ENCODE peak calls at places on chromosomes 16 and 17, in six cellular contexts. One of them, this sample, is unnamed.
A peak's percentile ranks its signal among the peaks of the same experiment; 100 is the strongest.

GRCh38 chr16:87369117-87369775 is 14.3 kb downstream of the FBXO31 start:
- DNase-seq in cardiac muscle cell: no peak
- DNase-seq in fibroblast of lung: no peak
- DNase-seq in heart right ventricle: no peak
- DNase-seq in tibial artery: no peak
- DNase-seq in gastrocnemius medialis: no peak
- DNase-seq in this sample: no peak

GRCh38 chr17:77076046-77076882 is 64.5 kb upstream of the SEC14L1 start:
- DNase-seq in cardiac muscle cell: no peak
- DNase-seq in fibroblast of lung: peak; percentile 17
- DNase-seq in heart right ventricle: no peak
- DNase-seq in tibial artery: no peak
- DNase-seq in gastrocnemius medialis: no peak
- DNase-seq in this sample: no peak

GRCh38 chr17:44871546-44871945 is 23.9 kb downstream of the HIGD1B start:
- DNase-seq in cardiac muscle cell: no peak
- DNase-seq in fibroblast of lung: no peak
- DNase-seq in heart right ventricle: no peak
- DNase-seq in tibial artery: no peak
- DNase-seq in gastrocnemius medialis: no peak
- DNase-seq in this sample: no peak

GRCh38 chr16:83903739-83904138 is 4.8 kb downstream of the MLYCD start:
- DNase-seq in cardiac muscle cell: peak; percentile 64
- DNase-seq in fibroblast of lung: peak; percentile 23
- DNase-seq in heart right ventricle: peak; percentile 70
- DNase-seq in tibial artery: no peak
- DNase-seq in gastrocnemius medialis: peak; percentile 93
- DNase-seq in this sample: no peak

GRCh38 chr17:18877104-18877503 is 19.2 kb downstream of the PRPSAP2 start:
- DNase-seq in cardiac muscle cell: peak; percentile 14
- DNase-seq in fibroblast of lung: peak; percentile 60
- DNase-seq in heart right ventricle: no peak
- DNase-seq in tibial artery: no peak
- DNase-seq in gastrocnemius medialis: no peak
- DNase-seq in this sample: no peak

GRCh38 chr17:76343106-76343505 is 10.6 kb downstream of the PRPSAP1 start:
- DNase-seq in cardiac muscle cell: no peak
- DNase-seq in fibroblast of lung: no peak
- DNase-seq in heart right ventricle: no peak
- DNase-seq in tibial artery: no peak
- DNase-seq in gastrocnemius medialis: no peak
- DNase-seq in this sample: no peak

GRCh38 chr17:17983376-17983775 is 10.7 kb downstream of the DRC3 start:
- DNase-seq in cardiac muscle cell: no peak
- DNase-seq in fibroblast of lung: no peak
- DNase-seq in heart right ventricle: no peak
- DNase-seq in tibial artery: no peak
- DNase-seq in gastrocnemius medialis: peak; percentile 8
- DNase-seq in this sample: no peak

GRCh38 chr17:7023576-7024401 is 939 bp downstream of the BCL6B start:
- DNase-seq in cardiac muscle cell: peak; percentile 93
- DNase-seq in fibroblast of lung: peak; percentile 73
- DNase-seq in heart right ventricle: peak; percentile 96
- DNase-seq in tibial artery: peak; percentile 86
- DNase-seq in gastrocnemius medialis: peak; percentile 69
- DNase-seq in this sample: no peak

GRCh38 chr16:8958344-8958808 is 5.3 kb downstream of the USP7 start:
- DNase-seq in cardiac muscle cell: peak; percentile 48
- DNase-seq in fibroblast of lung: peak; percentile 75
- DNase-seq in heart right ventricle: no peak
- DNase-seq in tibial artery: peak; percentile 33
- DNase-seq in gastrocnemius medialis: peak; percentile 29
- DNase-seq in this sample: no peak

GRCh38 chr16:31700530-31701388 is 172.8 kb upstream of the ZNF267 start:
- DNase-seq in cardiac muscle cell: peak; percentile 61
- DNase-seq in fibroblast of lung: peak; percentile 44
- DNase-seq in heart right ventricle: peak; percentile 79
- DNase-seq in tibial artery: no peak
- DNase-seq in gastrocnemius medialis: peak; percentile 41
- DNase-seq in this sample: peak; percentile 68

DNA sequence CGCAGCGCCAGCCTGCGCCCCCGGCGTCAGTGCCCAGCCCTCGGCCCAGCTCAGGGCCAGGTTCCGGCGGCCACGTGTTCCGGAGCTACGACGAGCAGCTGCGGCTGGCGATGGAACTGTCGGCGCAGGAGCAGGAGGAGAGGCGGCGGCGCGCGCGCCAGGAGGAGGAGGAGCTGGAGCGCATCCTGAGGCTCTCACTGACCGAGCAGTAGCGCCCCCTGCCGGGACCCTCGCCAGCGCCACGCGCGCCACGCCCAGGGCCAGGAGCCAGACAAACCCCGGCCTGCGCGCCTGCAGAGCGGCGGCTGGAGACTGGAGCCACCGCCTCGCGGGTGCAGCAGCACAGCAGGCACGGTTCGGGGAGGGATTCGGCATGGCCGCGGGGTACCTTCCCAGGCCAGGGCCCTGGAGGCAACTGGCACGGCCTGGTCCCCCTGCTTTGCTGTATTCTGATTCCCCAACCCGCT is 9.3 kb downstream of the CORO6 start:
- DNase-seq in cardiac muscle cell: peak; percentile 96
- DNase-seq in fibroblast of lung: peak; percentile 75
- DNase-seq in heart right ventricle: peak; percentile 98
- DNase-seq in tibial artery: peak; percentile 94
- DNase-seq in gastrocnemius medialis: peak; percentile 88
- DNase-seq in this sample: peak; percentile 39
- TF ChIP-seq CTCF in cardiac muscle cell: peak; percentile 82
- TF ChIP-seq CTCF in fibroblast of lung: peak; percentile 39
- TF ChIP-seq CTCF in heart right ventricle: peak; percentile 88
- TF ChIP-seq CTCF in tibial artery: peak; percentile 84
- TF ChIP-seq CTCF in gastrocnemius medialis: peak; percentile 83
- TF ChIP-seq CTCF in this sample: peak; percentile 75

GRCh38 chr17:27809555-27809954 is 9.2 kb upstream of the NOS2 start:
- DNase-seq in cardiac muscle cell: no peak
- DNase-seq in fibroblast of lung: no peak
- DNase-seq in heart right ventricle: no peak
- DNase-seq in tibial artery: no peak
- DNase-seq in gastrocnemius medialis: no peak
- DNase-seq in this sample: no peak
- H3K4me3 ChIP-seq in cardiac muscle cell: no peak overlapping the region
- H3K4me3 ChIP-seq in fibroblast of lung: no peak overlapping the region
- H3K4me3 ChIP-seq in heart right ventricle: no peak overlapping the region
- H3K4me3 ChIP-seq in tibial artery: no peak overlapping the region
- H3K4me3 ChIP-seq in gastrocnemius medialis: no peak overlapping the region
- H3K4me3 ChIP-seq in this sample: no peak overlapping the region

DNA sequence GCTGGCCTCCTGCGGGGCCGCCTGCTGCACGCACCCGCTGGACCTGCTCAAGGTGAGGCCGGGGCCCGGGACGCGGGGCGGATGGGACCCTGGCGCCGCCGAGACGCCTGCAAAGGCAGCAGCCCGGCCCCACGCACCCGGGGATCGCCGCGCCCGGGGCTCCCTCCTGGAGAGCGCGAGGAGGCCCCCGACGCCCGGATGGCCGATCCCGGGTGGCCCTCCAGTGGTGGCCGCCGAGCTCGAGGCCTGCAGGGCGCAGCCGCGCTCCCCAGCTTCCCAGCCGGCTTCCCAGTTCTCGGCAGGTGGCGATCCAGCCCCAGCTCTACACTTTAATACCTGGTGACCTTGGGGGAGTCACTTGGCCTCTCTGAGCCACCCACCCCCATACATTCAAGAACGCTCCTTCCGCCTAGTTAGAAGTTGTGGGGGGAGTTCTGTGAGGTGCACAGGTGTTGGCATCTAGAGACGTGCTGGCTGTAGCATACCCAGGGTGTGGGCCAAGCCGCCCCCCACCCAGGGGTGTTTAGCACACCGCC is 452 bp downstream of the SLC25A10 start:
- DNase-seq in cardiac muscle cell: peak; percentile 32
- DNase-seq in fibroblast of lung: no peak
- DNase-seq in heart right ventricle: peak; percentile 44
- DNase-seq in tibial artery: no peak
- DNase-seq in gastrocnemius medialis: no peak
- DNase-seq in this sample: no peak
- TF ChIP-seq CTCF in cardiac muscle cell: no peak
- TF ChIP-seq CTCF in fibroblast of lung: no peak
- TF ChIP-seq CTCF in heart right ventricle: no peak
- TF ChIP-seq CTCF in tibial artery: no peak
- TF ChIP-seq CTCF in gastrocnemius medialis: no peak
- TF ChIP-seq CTCF in this sample: no peak

GRCh38 chr17:40443196-40443987 is at the start of gene IGFBP4:
- DNase-seq in cardiac muscle cell: peak; percentile 86
- DNase-seq in fibroblast of lung: peak; percentile 77
- DNase-seq in heart right ventricle: peak; percentile 86
- DNase-seq in tibial artery: peak; percentile 79
- DNase-seq in gastrocnemius medialis: peak; percentile 56
- DNase-seq in this sample: no peak

GRCh38 chr17:40442392-40443195 is 656 bp upstream of the IGFBP4 start:
- DNase-seq in cardiac muscle cell: no peak
- DNase-seq in fibroblast of lung: peak; percentile 44
- DNase-seq in heart right ventricle: peak; percentile 68
- DNase-seq in tibial artery: peak; percentile 55
- DNase-seq in gastrocnemius medialis: no peak
- DNase-seq in this sample: no peak

GRCh38 chr17:40447148-40447644 is 3.9 kb downstream of the IGFBP4 start:
- DNase-seq in cardiac muscle cell: peak; percentile 37
- DNase-seq in fibroblast of lung: no peak
- DNase-seq in heart right ventricle: no peak
- DNase-seq in tibial artery: no peak
- DNase-seq in gastrocnemius medialis: no peak
- DNase-seq in this sample: no peak

GRCh38 chr17:40445769-40446468 is 2.7 kb downstream of the IGFBP4 start:
- DNase-seq in cardiac muscle cell: peak; percentile 47
- DNase-seq in fibroblast of lung: no peak
- DNase-seq in heart right ventricle: no peak
- DNase-seq in tibial artery: no peak
- DNase-seq in gastrocnemius medialis: no peak
- DNase-seq in this sample: no peak

GRCh38 chr17:40443988-40444899 is 994 bp downstream of the IGFBP4 start:
- DNase-seq in cardiac muscle cell: peak; percentile 48
- DNase-seq in fibroblast of lung: peak; percentile 37
- DNase-seq in heart right ventricle: no peak
- DNase-seq in tibial artery: no peak
- DNase-seq in gastrocnemius medialis: no peak
- DNase-seq in this sample: no peak
- H3K4me3 ChIP-seq in cardiac muscle cell: peak overlapping the region; percentile 47
- H3K4me3 ChIP-seq in fibroblast of lung: peak overlapping the region; percentile 100
- H3K4me3 ChIP-seq in heart right ventricle: peak overlapping the region; percentile 83
- H3K4me3 ChIP-seq in tibial artery: peak overlapping the region; percentile 67
- H3K4me3 ChIP-seq in gastrocnemius medialis: peak overlapping the region; percentile 49
- H3K4me3 ChIP-seq in this sample: peak overlapping the region; percentile 63

DNA sequence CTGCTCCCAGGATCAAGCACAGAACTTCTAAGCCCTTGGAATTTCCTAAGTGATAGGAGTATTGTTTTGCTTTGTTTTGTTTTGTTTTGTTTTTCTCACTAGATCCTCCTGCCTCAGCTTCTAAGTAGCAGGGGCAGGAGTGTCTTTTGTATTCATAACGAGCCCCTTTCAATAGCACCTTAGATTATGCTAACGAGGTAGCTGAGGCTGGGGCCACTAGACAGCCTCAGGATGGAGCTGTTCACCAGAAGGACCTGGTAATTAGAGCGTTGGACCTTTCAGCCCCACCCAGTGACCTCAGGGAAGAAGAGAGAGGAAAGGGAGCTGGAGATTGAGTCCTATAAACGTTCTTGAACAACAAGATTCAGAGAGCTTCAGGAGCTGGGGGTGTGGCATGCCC is 43.6 kb downstream of the IKZF3 start:
- DNase-seq in cardiac muscle cell: no peak
- DNase-seq in fibroblast of lung: no peak
- DNase-seq in heart right ventricle: no peak
- DNase-seq in tibial artery: no peak
- DNase-seq in gastrocnemius medialis: no peak
- DNase-seq in this sample: no peak
- TF ChIP-seq CTCF in cardiac muscle cell: no peak
- TF ChIP-seq CTCF in fibroblast of lung: no peak
- TF ChIP-seq CTCF in heart right ventricle: no peak
- TF ChIP-seq CTCF in tibial artery: no peak
- TF ChIP-seq CTCF in gastrocnemius medialis: no peak
- TF ChIP-seq CTCF in this sample: no peak

GRCh38 chr16:69049146-69049545 is 56.3 kb upstream of the HAS3 start:
- DNase-seq in cardiac muscle cell: peak; percentile 69
- DNase-seq in fibroblast of lung: peak; percentile 87
- DNase-seq in heart right ventricle: no peak
- DNase-seq in tibial artery: no peak
- DNase-seq in gastrocnemius medialis: no peak
- DNase-seq in this sample: peak; percentile 53
- H3K4me3 ChIP-seq in cardiac muscle cell: no peak overlapping the region
- H3K4me3 ChIP-seq in fibroblast of lung: no peak overlapping the region
- H3K4me3 ChIP-seq in heart right ventricle: no peak overlapping the region
- H3K4me3 ChIP-seq in tibial artery: no peak overlapping the region
- H3K4me3 ChIP-seq in gastrocnemius medialis: no peak overlapping the region
- H3K4me3 ChIP-seq in this sample: no peak overlapping the region

GRCh38 chr17:81960130-81960958 is 643 bp downstream of the NOTUM start:
- DNase-seq in cardiac muscle cell: no peak
- DNase-seq in fibroblast of lung: no peak
- DNase-seq in heart right ventricle: no peak
- DNase-seq in tibial artery: no peak
- DNase-seq in gastrocnemius medialis: no peak
- DNase-seq in this sample: no peak

GRCh38 chr17:81961087-81961514 is at the start of gene NOTUM:
- DNase-seq in cardiac muscle cell: peak; percentile 63
- DNase-seq in fibroblast of lung: peak; percentile 29
- DNase-seq in heart right ventricle: no peak
- DNase-seq in tibial artery: no peak
- DNase-seq in gastrocnemius medialis: no peak
- DNase-seq in this sample: no peak

GRCh38 chr17:81958633-81959342 is 2.2 kb downstream of the NOTUM start:
- DNase-seq in cardiac muscle cell: no peak
- DNase-seq in fibroblast of lung: no peak
- DNase-seq in heart right ventricle: no peak
- DNase-seq in tibial artery: no peak
- DNase-seq in gastrocnemius medialis: no peak
- DNase-seq in this sample: no peak

GRCh38 chr17:81957691-81958432 is 3.1 kb downstream of the NOTUM start:
- DNase-seq in cardiac muscle cell: no peak
- DNase-seq in fibroblast of lung: no peak
- DNase-seq in heart right ventricle: no peak
- DNase-seq in tibial artery: no peak
- DNase-seq in gastrocnemius medialis: no peak
- DNase-seq in this sample: no peak

GRCh38 chr17:81959362-81960129 is 1.4 kb downstream of the NOTUM start:
- DNase-seq in cardiac muscle cell: peak; percentile 57
- DNase-seq in fibroblast of lung: peak; percentile 32
- DNase-seq in heart right ventricle: peak; percentile 81
- DNase-seq in tibial artery: peak; percentile 46
- DNase-seq in gastrocnemius medialis: no peak
- DNase-seq in this sample: no peak
- TF ChIP-seq CTCF in cardiac muscle cell: peak; percentile 46
- TF ChIP-seq CTCF in fibroblast of lung: peak; percentile 46
- TF ChIP-seq CTCF in heart right ventricle: peak; percentile 62
- TF ChIP-seq CTCF in tibial artery: peak; percentile 96
- TF ChIP-seq CTCF in gastrocnemius medialis: peak; percentile 99
- TF ChIP-seq CTCF in this sample: peak; percentile 42